ENCODE peak calls at places on chromosomes 6 and 20, in four cellular contexts. I, L, C and M are unnamed samples.
A peak's percentile ranks its signal among the peaks of the same experiment; 100 is the strongest.

GRCh38 chr20:57118107-57118769 is 148.2 kb downstream of the BMP7 start:
- DNase-seq in L (no peak), I (no peak), C (no peak), M (no peak)

GRCh38 chr20:63858393-63859165 is 2.7 kb upstream of the ABHD16B start:
- DNase-seq in C (peak; percentile 64), I (no peak), L (no peak), M (no peak)

GRCh38 chr6:144912474-144912873 is 627.3 kb downstream of the UTRN start:
- DNase-seq in C (peak; percentile 91), I (no peak), L (no peak), M (no peak)

GRCh38 chr20:63692436-63693078 is 3.9 kb upstream of the TNFRSF6B start:
- DNase-seq in C (no peak), I (no peak), L (no peak), M (no peak)

GRCh38 chr6:22737331-22737730 is 168.0 kb downstream of the HDGFL1 start:
- DNase-seq in L (peak; percentile 29), C (peak; percentile 38), I (no peak), M (no peak)

GRCh38 chr6:128131566-128131965 is 230.7 kb upstream of the THEMIS start:
- DNase-seq in C (peak; percentile 40), I (no peak), L (no peak), M (no peak)

GRCh38 chr6:167214216-167214615 is 56.4 kb upstream of the GPR31 start:
- DNase-seq in C (no peak), L (no peak), I (no peak), M (no peak)

GRCh38 chr20:3115190-3116107 is 30.9 kb upstream of the AVP start:
- DNase-seq in C (peak; percentile 61), L (peak; percentile 62), I (no peak), M (no peak)

GRCh38 chr20:60060006-60060557 is 101.9 kb downstream of the CDH26 start:
- DNase-seq in C (no peak), L (no peak), I (no peak), M (no peak)

GRCh38 chr6:137416376-137417109 is 77.7 kb downstream of the OLIG3 start:
- DNase-seq in I (no peak), C (peak; percentile 93), L (no peak), M (no peak)

GRCh38 chr6:81226957-81227356 is 525.5 kb downstream of the TENT5A start:
- DNase-seq in C (no peak), L (no peak), I (no peak), M (no peak)

GRCh38 chr6:151002562-151002961 is 137.1 kb downstream of the MTHFD1L start:
- DNase-seq in I (peak; percentile 27), C (peak; percentile 71), L (no peak), M (no peak)